ENCODE peak calls at places on chromosome 2, in six cellular contexts. I, M, O, S, V and K are unnamed samples.

GRCh38 chr2:182716665-182716990 is 571 bp downstream of the DNAJC10 start:
- DNase-seq in I (no peak), M (no peak), O (peak; percentile 62), S (no peak), V (peak; percentile 19), K (no peak)

GRCh38 chr2:628651-629050 is 48.6 kb downstream of the TMEM18 start:
- DNase-seq in I (no peak), M (no peak), O (no peak), S (no peak), V (no peak), K (no peak)

GRCh38 chr2:138752231-138752956 is 27.8 kb downstream of the NXPH2 start:
- DNase-seq in I (no peak), M (peak; percentile 8), O (no peak), S (peak; percentile 82), V (no peak), K (no peak)

GRCh38 chr2:47225061-47225783 is 70.1 kb upstream of the STPG4 start:
- DNase-seq in I (peak; percentile 94), M (peak; percentile 93), O (peak; percentile 86), S (peak; percentile 82), V (no peak), K (no peak)

GRCh38 chr2:237181844-237182243 is 96.2 kb downstream of the COPS8 start:
- DNase-seq in I (no peak), M (peak; percentile 90), O (no peak), S (peak; percentile 96), V (no peak), K (no peak)

GRCh38 chr2:43221660-43222471 is 4.5 kb downstream of the ZFP36L2 start:
- DNase-seq in I (peak; percentile 95), M (peak; percentile 98), O (peak; percentile 54), S (peak; percentile 97), V (no peak), K (no peak)

GRCh38 chr2:101957036-101957435 is 34.7 kb upstream of the IL1R2 start:
- DNase-seq in I (no peak), M (no peak), O (no peak), S (no peak), V (no peak), K (no peak)

GRCh38 chr2:148888003-148888501 is 13.0 kb downstream of the KIF5C start:
- DNase-seq in I (no peak), M (no peak), O (no peak), S (no peak), V (no peak), K (no peak)

GRCh38 chr2:157185828-157186227 is 71.7 kb upstream of the GALNT5 start:
- DNase-seq in I (no peak), M (peak; percentile 81), O (no peak), S (peak; percentile 23), V (no peak), K (no peak)

GRCh38 chr2:235936493-235936892 is 231.7 kb downstream of the GBX2 start:
- DNase-seq in I (no peak), M (peak; percentile 11), O (no peak), S (no peak), V (no peak), K (no peak)

GRCh38 chr2:178008636-178009289 is 63.8 kb downstream of the PDE11A start:
- DNase-seq in I (no peak), M (peak; percentile 38), O (peak; percentile 98), S (peak; percentile 76), V (no peak), K (no peak)

GRCh38 chr2:110818767-110819481 is 86.6 kb downstream of the ACOXL start:
- DNase-seq in I (no peak), M (no peak), O (no peak), S (no peak), V (no peak), K (no peak)